ENCODE peak calls at places on chromosomes 3 and 15, in four cellular contexts. P is endodermal cell; H is WERI-Rb-1; Q is naive thymus-derived CD4-positive, alpha-beta T cell. M is an unnamed sample.

GRCh38 chr3:101292027-101292426 is 28.3 kb downstream of the IMPG2 start:
- DNase-seq in P (no peak), H (no peak), Q (no peak), M (no peak)

GRCh38 chr3:29144361-29144760 is 136.5 kb upstream of the RBMS3 start:
- DNase-seq in P (no peak), H (no peak), Q (no peak), M (no peak)

GRCh38 chr3:48268381-48268935 is 27.6 kb downstream of the ZNF589 start:
- DNase-seq in P (no peak), H (peak; percentile 69), Q (peak; percentile 92), M (no peak)

GRCh38 chr3:46947981-46948791 is 28.4 kb downstream of the CCDC12 start:
- DNase-seq in P (peak; percentile 83), H (peak; percentile 81), Q (peak; percentile 45), M (no peak)

GRCh38 chr15:29792426-29793159 is 29.7 kb downstream of the TJP1 start:
- DNase-seq in P (no peak), H (no peak), Q (no peak), M (no peak)

GRCh38 chr3:79178471-79178870 is 589.3 kb downstream of the ROBO1 start:
- DNase-seq in P (no peak), H (no peak), Q (no peak), M (peak; percentile 7)

GRCh38 chr3:72661115-72661457 is 187.2 kb downstream of the SHQ1 start:
- DNase-seq in P (no peak), H (no peak), Q (no peak), M (peak; percentile 7)

GRCh38 chr3:71185733-71186455 is 397.6 kb downstream of the FOXP1 start:
- DNase-seq in P (no peak), H (no peak), Q (peak; percentile 60), M (no peak)

GRCh38 chr3:71478568-71478967 is 105.0 kb downstream of the FOXP1 start:
- DNase-seq in P (no peak), H (no peak), Q (peak; percentile 88), M (no peak)

GRCh38 chr3:131174752-131175151 is 148.1 kb downstream of the NEK11 start:
- DNase-seq in P (no peak), H (no peak), Q (no peak), M (no peak)

GRCh38 chr3:101182734-101183133 is 137.6 kb downstream of the IMPG2 start:
- DNase-seq in P (no peak), H (no peak), Q (no peak), M (no peak)

GRCh38 chr3:14328422-14328821 is 74.0 kb upstream of the SLC6A6 start:
- DNase-seq in P (no peak), H (no peak), Q (no peak), M (no peak)

GRCh38 chr3:55405436-55405835 is 81.7 kb downstream of the WNT5A start:
- DNase-seq in P (peak; percentile 92), H (peak; percentile 69), Q (no peak), M (peak; percentile 52)

GRCh38 chr3:47399531-47400270 is 18.9 kb downstream of the PTPN23 start:
- DNase-seq in P (no peak), H (no peak), Q (no peak), M (no peak)

GRCh38 chr3:115169808-115170207 is 22.7 kb upstream of the ZBTB20 start:
- DNase-seq in P (no peak), H (no peak), Q (no peak), M (no peak)

GRCh38 chr3:192833177-192833890 is 84.3 kb downstream of the MB21D2 start:
- DNase-seq in P (no peak), H (no peak), Q (no peak), M (no peak)

GRCh38 chr15:51688863-51689262 is 7.6 kb downstream of the SCG3 start:
- DNase-seq in P (no peak), H (no peak), Q (no peak), M (no peak)

GRCh38 chr15:60573936-60574335 is 95.0 kb upstream of the ICE2 start:
- DNase-seq in P (no peak), H (no peak), Q (peak; percentile 70), M (no peak)

GRCh38 chr3:188370081-188370830 is 216.3 kb downstream of the LPP start:
- DNase-seq in P (no peak), H (no peak), Q (no peak), M (no peak)

GRCh38 chr3:187705164-187705563 is 2.8 kb upstream of the RTP2 start:
- DNase-seq in P (no peak), H (no peak), Q (no peak), M (no peak)

GRCh38 chr3:67045711-67046465 is 47.8 kb downstream of the KBTBD8 start:
- DNase-seq in P (no peak), H (no peak), Q (no peak), M (no peak)

GRCh38 chr3:49500408-49501257 is 30.6 kb downstream of the DAG1 start:
- DNase-seq in P (no peak), H (no peak), Q (no peak), M (no peak)

GRCh38 chr15:58441376-58442070 is 9.7 kb downstream of the LIPC start:
- DNase-seq in P (no peak), H (no peak), Q (no peak), M (no peak)

DNA sequence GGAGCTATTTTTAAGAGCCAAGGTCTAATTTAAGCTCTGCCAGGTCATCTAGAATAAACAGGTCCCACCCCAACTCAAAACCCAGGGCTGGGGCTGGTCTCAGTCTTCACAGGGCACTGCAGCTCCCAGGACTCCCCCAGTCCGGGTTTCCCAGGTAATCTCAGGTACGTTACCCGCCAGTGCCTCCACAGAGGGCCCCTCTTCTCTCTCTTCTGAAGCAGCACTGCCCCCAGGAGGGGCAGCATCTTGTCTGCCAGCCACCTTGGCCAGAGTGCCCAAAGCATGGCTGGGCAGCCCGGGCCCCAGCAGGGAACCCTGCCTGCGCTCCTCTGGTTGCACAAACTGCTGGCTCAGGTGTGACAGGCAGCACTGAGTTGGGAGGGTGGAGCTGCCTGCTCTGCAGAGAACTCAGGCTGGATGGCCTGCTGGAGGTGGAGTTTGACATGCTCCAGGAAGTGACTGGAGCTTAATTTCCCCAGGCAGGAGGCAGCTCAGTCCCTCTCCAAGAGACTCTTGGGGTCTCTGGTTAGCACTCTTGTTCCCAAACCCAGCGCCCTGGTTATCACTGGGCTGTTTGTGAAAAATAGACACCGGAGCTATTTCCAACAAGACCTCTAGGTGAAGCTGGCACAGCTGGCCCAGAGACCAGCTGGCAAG is at the start of gene PLA2G4F:
- DNase-seq in P (peak; percentile 72), H (no peak), Q (no peak), M (peak; percentile 72)
- H3K4me3 ChIP-seq in P (no peak within 1 kb of the TSS), H (no peak within 1 kb of the TSS), Q (no peak within 1 kb of the TSS), M (no peak within 1 kb of the TSS)

DNA sequence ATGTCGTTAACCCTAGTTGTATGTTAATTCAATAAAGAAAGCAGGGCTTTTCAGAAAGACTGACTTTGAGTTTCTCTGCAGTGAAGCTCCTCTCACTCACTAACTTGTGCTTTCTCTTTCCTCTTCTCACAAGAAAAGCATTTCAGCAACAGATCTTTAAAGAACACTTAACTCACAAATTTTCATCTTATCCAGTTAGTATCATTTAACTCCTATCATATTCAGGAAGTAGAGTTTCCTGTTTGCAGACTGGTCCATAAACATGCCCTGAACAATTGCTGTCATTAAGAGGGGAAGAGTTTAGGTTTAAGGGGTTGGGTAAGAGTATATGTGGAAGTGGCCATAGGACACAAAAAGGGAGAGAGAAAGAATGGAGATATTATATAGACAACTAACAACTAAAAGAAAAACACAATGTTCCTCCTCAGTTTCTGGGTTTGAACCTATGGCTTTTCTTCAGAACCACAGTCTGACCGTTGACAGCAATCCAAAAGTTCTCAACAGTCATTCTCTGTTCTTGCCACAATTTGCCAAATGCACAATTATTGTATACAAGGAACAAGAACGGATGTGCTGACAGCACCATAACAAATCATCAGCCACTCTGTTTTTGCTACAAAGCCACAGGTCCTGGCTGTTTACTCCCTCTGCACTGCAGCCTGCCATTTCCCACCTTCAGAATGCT is 63.9 kb downstream of the CHAC1 start:
- DNase-seq in P (no peak), H (no peak), Q (no peak), M (no peak)
- H3K36me3 ChIP-seq in P (peaks cover 89% of the 10 kb centered on the region), H (peaks cover 49% of the 10 kb centered on the region), Q (peaks cover 17% of the 10 kb centered on the region), M (peaks cover 6% of the 10 kb centered on the region)

GRCh38 chr3:140349938-140350337 is 327.9 kb upstream of the TRIM42 start:
- DNase-seq in P (no peak), H (no peak), Q (no peak), M (no peak)
- H3K27me3 ChIP-seq in P (peaks cover 12% of the 10 kb centered on the region), H (no peaks in the 10 kb centered on the region), Q (no peaks in the 10 kb centered on the region), M (no peaks in the 10 kb centered on the region)

GRCh38 chr3:60309539-60310268 is 941.5 kb downstream of the FHIT start:
- DNase-seq in P (no peak), H (no peak), Q (no peak), M (no peak)

GRCh38 chr3:60303160-60303559 is 948.1 kb downstream of the FHIT start:
- DNase-seq in P (no peak), H (no peak), Q (no peak), M (no peak)

GRCh38 chr3:60313382-60313781 is 937.9 kb downstream of the FHIT start:
- DNase-seq in P (no peak), H (no peak), Q (no peak), M (no peak)

GRCh38 chr3:60304103-60304502 is 947.1 kb downstream of the FHIT start:
- DNase-seq in P (no peak), H (no peak), Q (no peak), M (no peak)

GRCh38 chr3:60307800-60308199 is 943.5 kb downstream of the FHIT start:
- DNase-seq in P (no peak), H (no peak), Q (no peak), M (no peak)
- H3K4me3 ChIP-seq in P (no peak overlapping the region), H (no peak overlapping the region), Q (no peak overlapping the region), M (no peak overlapping the region)

GRCh38 chr3:179376474-179376873 is 29.0 kb downstream of the MFN1 start:
- DNase-seq in P (no peak), H (no peak), Q (no peak), M (no peak)

GRCh38 chr3:179373938-179374337 is 26.4 kb downstream of the MFN1 start:
- DNase-seq in P (no peak), H (no peak), Q (no peak), M (no peak)

DNA sequence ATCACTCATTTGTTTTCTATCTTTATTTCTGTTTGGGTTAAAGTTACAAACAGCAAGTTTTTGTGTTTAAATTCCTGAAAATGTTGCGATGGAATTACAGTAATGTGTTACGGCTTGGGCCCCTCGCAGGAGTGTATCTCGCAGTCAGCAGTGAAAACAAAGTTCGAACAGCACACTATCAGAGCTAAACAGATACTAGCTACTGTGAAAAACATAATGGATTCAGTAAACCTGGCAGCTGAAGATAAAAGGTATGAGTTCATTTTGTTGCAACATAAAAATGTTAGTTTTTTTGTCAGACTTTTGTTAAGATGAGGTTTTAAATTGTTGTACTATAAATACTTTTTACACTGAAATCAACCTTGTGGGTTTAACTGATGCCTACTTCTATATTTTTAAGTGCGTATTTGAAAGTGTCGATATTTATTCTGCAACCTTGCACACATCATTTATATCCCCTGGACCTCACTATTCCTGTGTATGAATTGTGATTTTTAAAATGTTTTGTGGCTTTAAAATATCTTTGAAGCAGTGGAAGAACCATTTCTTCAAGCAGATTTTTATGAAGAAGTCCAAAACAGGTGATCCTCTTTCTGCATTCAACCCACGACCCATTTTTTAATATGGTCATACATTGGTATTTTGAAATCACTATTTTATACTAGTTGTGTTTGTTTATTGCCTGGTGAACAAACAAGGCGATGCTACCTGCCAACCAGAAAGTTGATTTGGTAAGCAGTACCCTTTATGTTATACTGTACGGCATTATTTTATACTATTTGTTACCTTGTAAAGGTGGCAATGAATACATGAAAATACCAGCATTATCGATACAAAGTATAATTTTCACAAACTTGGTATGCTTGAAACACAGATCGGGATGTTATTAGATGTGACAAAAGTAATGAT is 27.8 kb downstream of the MFN1 start:
- DNase-seq in P (no peak), H (no peak), Q (no peak), M (no peak)
- H3K36me3 ChIP-seq in P (peaks cover 38% of the 10 kb centered on the region), H (peaks cover 20% of the 10 kb centered on the region), Q (peaks cover 8% of the 10 kb centered on the region), M (peaks cover 7% of the 10 kb centered on the region)